ENCODE peak calls at places on chromosomes 3 and 15, in eight cellular contexts. M is CD8-positive, alpha-beta T cell; P is stomach; K is fibroblast of lung; T is left lung; L is kidney epithelial cell; B is K562; R is Peyer's patch. W is an unnamed sample.

GRCh38 chr3:160921020-160921635 is 165.1 kb downstream of the PPM1L start:
- DNase-seq in M (no peak), P (peak), K (peak), T (no peak), L (no peak), B (peak), R (no peak), W (peak)

GRCh38 chr3:89314454-89314853 is 207.0 kb downstream of the EPHA3 start:
- DNase-seq in M (no peak), P (no peak), K (peak), T (no peak), L (peak), B (no peak), R (no peak), W (peak)

GRCh38 chr15:92882697-92883642 is 17.2 kb upstream of the CHD2 start:
- DNase-seq in M (peak), P (no peak), K (no peak), T (no peak), L (no peak), B (no peak), R (peak), W (no peak)

GRCh38 chr3:143604849-143605660 is 243.2 kb downstream of the SLC9A9 start:
- DNase-seq in M (no peak), P (no peak), K (no peak), T (no peak), L (no peak), B (no peak), R (no peak), W (no peak)

GRCh38 chr3:141625506-141625905 is 112.6 kb upstream of the RNF7 start:
- DNase-seq in M (no peak), P (no peak), K (peak), T (no peak), L (peak), B (no peak), R (no peak), W (peak)

GRCh38 chr3:119413603-119414280 is 49.7 kb downstream of the TMEM39A start:
- DNase-seq in M (no peak), P (no peak), K (no peak), T (no peak), L (no peak), B (peak), R (no peak), W (no peak)

GRCh38 chr15:63509933-63510547 is 5.6 kb downstream of the USP3 start:
- DNase-seq in M (no peak), P (no peak), K (peak), T (no peak), L (peak), B (no peak), R (no peak), W (peak)

GRCh38 chr15:42313463-42313862 is 40.2 kb upstream of the TMEM87A start:
- DNase-seq in M (no peak), P (no peak), K (no peak), T (no peak), L (no peak), B (no peak), R (no peak), W (no peak)

GRCh38 chr3:72161870-72162617 is 377.1 kb upstream of the PROK2 start:
- DNase-seq in M (no peak), P (no peak), K (peak), T (no peak), L (no peak), B (no peak), R (no peak), W (peak)

GRCh38 chr3:48716508-48716981 is 476 bp downstream of the IP6K2 start:
- DNase-seq in M (no peak), P (no peak), K (peak), T (peak), L (no peak), B (peak), R (peak), W (no peak)

GRCh38 chr3:12946661-12947316 is 105.4 kb upstream of the RPL32 start:
- DNase-seq in M (no peak), P (no peak), K (peak), T (no peak), L (no peak), B (no peak), R (no peak), W (no peak)

GRCh38 chr15:29242466-29243242 is 27.0 kb downstream of the NSMCE3 start:
- DNase-seq in M (no peak), P (no peak), K (no peak), T (no peak), L (no peak), B (no peak), R (no peak), W (peak)

GRCh38 chr3:189139631-189140030 is 32.1 kb upstream of the TPRG1 start:
- DNase-seq in M (no peak), P (no peak), K (no peak), T (no peak), L (no peak), B (no peak), R (no peak), W (no peak)

GRCh38 chr3:31456373-31456772 is 76.4 kb upstream of the STT3B start:
- DNase-seq in M (no peak), P (no peak), K (no peak), T (peak), L (no peak), B (no peak), R (no peak), W (no peak)

GRCh38 chr15:75666823-75667501 is 19.2 kb downstream of the SNX33 start:
- DNase-seq in M (no peak), P (peak), K (peak), T (peak), L (peak), B (no peak), R (peak), W (peak)

GRCh38 chr3:88180398-88180999 is 30.7 kb downstream of the C3orf38 start:
- DNase-seq in M (no peak), P (no peak), K (peak), T (no peak), L (no peak), B (no peak), R (no peak), W (peak)

GRCh38 chr3:197501496-197501878 is 54.3 kb downstream of the BDH1 start:
- DNase-seq in M (no peak), P (no peak), K (peak), T (no peak), L (no peak), B (peak), R (no peak), W (peak)

GRCh38 chr15:49589030-49589429 is 31.6 kb downstream of the FAM227B start:
- DNase-seq in M (no peak), P (no peak), K (no peak), T (no peak), L (no peak), B (no peak), R (no peak), W (peak)

GRCh38 chr3:23738946-23739345 is 66.8 kb upstream of the UBE2E1 start:
- DNase-seq in M (no peak), P (no peak), K (peak), T (no peak), L (no peak), B (no peak), R (no peak), W (peak)

GRCh38 chr15:46685096-46685495 is 1032.2 kb upstream of the SEMA6D start:
- DNase-seq in M (no peak), P (no peak), K (no peak), T (no peak), L (no peak), B (no peak), R (no peak), W (no peak)

GRCh38 chr3:84974347-84974746 is 15.6 kb downstream of the CADM2 start:
- DNase-seq in M (no peak), P (no peak), K (no peak), T (no peak), L (no peak), B (no peak), R (no peak), W (no peak)
- TF ChIP-seq CTCF in M (no peak), P (no peak), K (no peak), T (no peak), L (no peak), B (no peak), R (no peak), W (no peak)

DNA sequence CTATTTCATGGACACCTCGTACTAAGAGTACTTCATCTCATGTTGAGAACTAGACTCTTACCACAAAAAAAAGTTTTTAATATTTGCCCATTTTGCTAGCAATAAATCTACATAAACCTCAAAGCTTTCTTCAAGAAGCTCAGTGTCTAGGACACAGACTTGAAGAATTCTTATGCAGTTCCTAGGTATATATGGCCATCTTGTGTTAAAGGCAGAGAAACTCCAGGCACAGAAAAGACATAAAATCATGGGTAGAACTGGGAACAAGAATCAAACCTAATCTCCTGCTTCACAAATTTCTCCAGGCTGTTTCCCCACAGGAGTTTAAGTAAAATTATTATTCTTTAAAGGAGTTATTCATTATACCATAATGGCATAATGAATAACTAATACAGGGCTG is 4.4 kb downstream of the MBD4 start:
- DNase-seq in M (no peak), P (no peak), K (no peak), T (no peak), L (no peak), B (no peak), R (no peak), W (no peak)
- H3K4me3 ChIP-seq in M (no peak), P (no peak), K (no peak), T (peak), L (no peak), B (no peak), R (no peak), W (no peak)

GRCh38 chr15:94040523-94041248 is 190.7 kb upstream of the MCTP2 start:
- DNase-seq in M (no peak), P (no peak), K (peak), T (no peak), L (no peak), B (no peak), R (no peak), W (peak)
- TF ChIP-seq CTCF in M (no peak), P (no peak), K (no peak), T (no peak), L (peak), B (no peak), R (no peak), W (no peak)

GRCh38 chr3:133364704-133365103 is 35.2 kb upstream of the BFSP2 start:
- DNase-seq in M (no peak), P (no peak), K (no peak), T (no peak), L (no peak), B (no peak), R (no peak), W (no peak)
- H3K4me3 ChIP-seq in M (no peak), P (no peak), K (no peak), T (no peak), L (no peak), B (no peak), R (no peak), W (no peak)

W was measured in fibroblast of the aortic adventitia.